ENCODE peak calls at places on chromosomes 13 and 19, in five cellular contexts. Q is PC-3, X is OCI-LY7, D is K562, B is fibroblast of lung. V is an unnamed sample.
A peak's percentile ranks its signal among the peaks of the same experiment; 100 is the strongest.

GRCh38 chr19:3664879-3665642 is 35.2 kb downstream of the PIP5K1C start:
- DNase-seq in Q (no peak), X (peak; percentile 65), D (no peak), B (no peak), V (no peak)

GRCh38 chr13:98284677-98285076 is 107.6 kb upstream of the RNF113B start:
- DNase-seq in Q (no peak), X (no peak), D (no peak), B (no peak), V (no peak)

GRCh38 chr19:8445488-8446001 is 770 bp downstream of the HNRNPM start:
- DNase-seq in Q (peak; percentile 46), X (peak; percentile 53), D (peak; percentile 75), B (peak; percentile 43), V (peak; percentile 44)

GRCh38 chr19:48487944-48488343 is 18.8 kb downstream of the CYTH2 start:
- DNase-seq in Q (peak; percentile 97), X (no peak), D (no peak), B (peak; percentile 81), V (no peak)

GRCh38 chr19:35336166-35336955 is 7.4 kb downstream of the CD22 start:
- DNase-seq in Q (no peak), X (no peak), D (no peak), B (no peak), V (no peak)

GRCh38 chr13:102495663-102496062 is 93.8 kb upstream of the FGF14 start:
- DNase-seq in Q (no peak), X (no peak), D (no peak), B (no peak), V (peak; percentile 39)

GRCh38 chr13:63048648-63049047 is 1633.0 kb upstream of the PCDH20 start:
- DNase-seq in Q (peak; percentile 12), X (no peak), D (no peak), B (no peak), V (peak; percentile 8)

GRCh38 chr19:5211217-5211822 is 129.3 kb downstream of the PTPRS start:
- DNase-seq in Q (no peak), X (no peak), D (no peak), B (no peak), V (no peak)

GRCh38 chr13:20369886-20370361 is 137.8 kb upstream of the GJB6 start:
- DNase-seq in Q (peak; percentile 97), X (no peak), D (no peak), B (peak; percentile 20), V (no peak)

GRCh38 chr13:42270857-42271215 is 1.1 kb upstream of the AKAP11 start:
- DNase-seq in Q (no peak), X (no peak), D (no peak), B (no peak), V (no peak)

GRCh38 chr19:964761-965694 is 19.1 kb upstream of the WDR18 start:
- DNase-seq in Q (peak; percentile 27), X (peak; percentile 59), D (no peak), B (peak; percentile 38), V (peak; percentile 58)

GRCh38 chr13:51523082-51523518 is 61.2 kb upstream of the WDFY2 start:
- DNase-seq in Q (peak; percentile 72), X (no peak), D (no peak), B (peak; percentile 68), V (no peak)

GRCh38 chr13:108227651-108228272 is 9.6 kb downstream of the ABHD13 start:
- DNase-seq in Q (peak; percentile 67), X (peak; percentile 29), D (no peak), B (peak; percentile 18), V (peak; percentile 43)

GRCh38 chr13:113499936-113500335 is 9.4 kb upstream of the DCUN1D2 start:
- DNase-seq in Q (peak; percentile 16), X (no peak), D (no peak), B (peak; percentile 73), V (no peak)

GRCh38 chr19:29567366-29567915 is 38.6 kb upstream of the POP4 start:
- DNase-seq in Q (no peak), X (no peak), D (no peak), B (no peak), V (no peak)
- H3K4me2 ChIP-seq in Q (no peak overlapping the region), X (no peak overlapping the region), D (no peak overlapping the region), B (no peak overlapping the region), V (no peak overlapping the region)

GRCh38 chr13:94322925-94323324 is 156.6 kb downstream of the DCT start:
- DNase-seq in Q (no peak), X (no peak), D (no peak), B (no peak), V (no peak)
- H3K4me2 ChIP-seq in Q (no peak overlapping the region), X (no peak overlapping the region), D (no peak overlapping the region), B (no peak overlapping the region), V (no peak overlapping the region)

GRCh38 chr19:18098891-18099622 is 1.5 kb downstream of the MAST3 start:
- DNase-seq in Q (no peak), X (peak; percentile 94), D (peak; percentile 72), B (no peak), V (peak; percentile 58)

GRCh38 chr19:18099623-18099995 is 2.0 kb downstream of the MAST3 start:
- DNase-seq in Q (no peak), X (no peak), D (no peak), B (no peak), V (no peak)

GRCh38 chr19:18102916-18103542 is 5.5 kb downstream of the MAST3 start:
- DNase-seq in Q (no peak), X (no peak), D (no peak), B (no peak), V (no peak)

GRCh38 chr19:18100710-18101109 is 3.1 kb downstream of the MAST3 start:
- DNase-seq in Q (no peak), X (no peak), D (peak; percentile 59), B (peak; percentile 13), V (peak; percentile 93)

DNA sequence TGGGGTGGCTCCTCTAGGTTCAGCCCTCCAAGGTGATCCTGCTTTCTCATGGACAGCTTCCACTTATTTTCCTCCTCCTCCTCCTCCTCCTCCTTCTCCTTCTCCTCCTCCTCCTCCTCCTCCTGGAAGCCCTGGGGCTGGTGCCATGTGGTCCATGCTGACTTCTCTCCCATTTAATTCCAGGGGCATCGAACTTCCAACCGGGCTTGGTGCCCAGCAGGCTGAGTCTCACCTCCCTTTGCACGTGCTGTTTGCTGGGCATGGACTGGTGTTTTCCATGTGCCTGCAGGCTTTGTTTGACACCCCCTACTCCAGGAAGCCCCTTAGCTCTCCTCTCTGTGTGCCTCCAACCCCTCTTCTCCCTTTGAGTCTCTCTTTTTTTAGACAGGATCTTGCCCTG is 3.7 kb downstream of the MAST3 start:
- DNase-seq in Q (no peak), X (no peak), D (no peak), B (no peak), V (no peak)
- H3K4me2 ChIP-seq in Q (no peak overlapping the region), X (peak overlapping the region; percentile 78), D (no peak overlapping the region), B (no peak overlapping the region), V (peak overlapping the region; percentile 57)

GRCh38 chr13:50444726-50445125 is 398.8 kb downstream of the DLEU7 start:
- DNase-seq in Q (no peak), X (no peak), D (no peak), B (peak; percentile 77), V (peak; percentile 15)
- H3K4me2 ChIP-seq in Q (no peak overlapping the region), X (no peak overlapping the region), D (no peak overlapping the region), B (no peak overlapping the region), V (peak overlapping the region; percentile 42)

DNA sequence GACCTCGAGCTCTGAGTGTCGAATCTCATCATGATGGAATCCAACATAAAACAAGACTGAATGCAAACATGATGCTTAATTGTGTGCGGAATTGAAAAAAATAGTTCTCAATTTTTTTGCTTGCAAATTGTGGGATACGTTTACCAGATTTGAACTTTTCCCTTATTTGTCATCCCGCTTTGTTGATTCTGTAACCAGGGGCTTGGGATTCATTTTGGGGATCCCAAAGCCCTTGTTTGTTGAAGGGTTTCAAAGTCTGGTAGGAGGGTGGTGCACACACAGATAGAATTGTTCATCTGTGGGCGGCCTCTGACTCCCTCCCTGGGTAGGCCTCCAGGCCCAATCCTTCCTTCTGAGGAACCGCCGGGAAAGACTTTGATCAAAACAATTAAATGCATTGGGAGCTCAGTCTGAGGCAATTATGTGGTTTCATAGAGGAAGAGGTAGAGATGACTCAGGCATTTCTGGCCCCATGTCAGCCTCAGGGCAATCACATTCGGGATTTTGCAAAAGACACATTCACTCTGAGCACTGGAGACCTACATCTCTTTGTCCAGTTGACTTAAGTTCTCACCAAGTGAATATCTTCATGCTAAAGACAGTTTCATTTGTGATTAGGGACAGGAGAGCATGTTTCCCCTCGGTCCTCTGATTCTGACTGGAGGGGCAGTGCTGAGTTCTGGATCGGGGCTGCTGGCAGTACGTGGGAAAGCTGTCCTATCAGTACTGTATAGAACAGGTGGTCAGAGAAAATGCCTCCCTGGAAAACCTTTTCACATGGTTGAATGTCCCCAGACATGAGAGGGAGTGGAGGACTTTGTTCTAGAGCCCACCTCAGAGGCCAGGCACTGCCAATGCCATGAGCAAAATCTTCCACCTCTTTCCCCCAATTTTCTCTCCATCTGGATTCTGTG is 27.8 kb upstream of the IGFL4 start:
- DNase-seq in Q (peak; percentile 94), X (no peak), D (no peak), B (peak; percentile 95), V (no peak)
- H3K4me2 ChIP-seq in Q (peak overlapping the region; percentile 62), X (no peak overlapping the region), D (no peak overlapping the region), B (peak overlapping the region; percentile 63), V (no peak overlapping the region)

GRCh38 chr13:100434010-100434763 is 154.4 kb downstream of the GGACT start:
- DNase-seq in Q (peak; percentile 30), X (no peak), D (no peak), B (peak; percentile 73), V (no peak)
- H3K4me2 ChIP-seq in Q (no peak overlapping the region), X (no peak overlapping the region), D (no peak overlapping the region), B (no peak overlapping the region), V (no peak overlapping the region)

DNA sequence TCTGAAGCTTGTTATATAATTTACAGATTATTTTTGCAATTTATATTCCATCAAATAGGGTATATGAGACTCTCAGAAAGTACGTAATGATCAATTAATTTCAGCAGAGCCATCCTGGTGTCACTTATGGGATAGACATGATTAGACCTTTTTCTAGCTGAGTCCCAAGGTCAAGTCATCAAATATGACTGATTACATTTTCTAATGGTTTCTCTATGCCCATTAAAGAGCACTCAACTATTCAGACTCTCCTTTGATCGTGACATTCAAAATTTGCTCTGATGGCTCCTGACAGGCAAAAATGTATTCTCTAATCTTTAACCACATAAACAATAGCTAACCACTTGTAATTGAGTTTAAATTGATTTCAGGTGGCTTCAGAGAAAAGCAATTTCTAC is 469.2 kb downstream of the COG6 start:
- DNase-seq in Q (no peak), X (no peak), D (no peak), B (no peak), V (no peak)
- H3K4me2 ChIP-seq in Q (no peak overlapping the region), X (peak overlapping the region; percentile 69), D (no peak overlapping the region), B (no peak overlapping the region), V (no peak overlapping the region)

DNA sequence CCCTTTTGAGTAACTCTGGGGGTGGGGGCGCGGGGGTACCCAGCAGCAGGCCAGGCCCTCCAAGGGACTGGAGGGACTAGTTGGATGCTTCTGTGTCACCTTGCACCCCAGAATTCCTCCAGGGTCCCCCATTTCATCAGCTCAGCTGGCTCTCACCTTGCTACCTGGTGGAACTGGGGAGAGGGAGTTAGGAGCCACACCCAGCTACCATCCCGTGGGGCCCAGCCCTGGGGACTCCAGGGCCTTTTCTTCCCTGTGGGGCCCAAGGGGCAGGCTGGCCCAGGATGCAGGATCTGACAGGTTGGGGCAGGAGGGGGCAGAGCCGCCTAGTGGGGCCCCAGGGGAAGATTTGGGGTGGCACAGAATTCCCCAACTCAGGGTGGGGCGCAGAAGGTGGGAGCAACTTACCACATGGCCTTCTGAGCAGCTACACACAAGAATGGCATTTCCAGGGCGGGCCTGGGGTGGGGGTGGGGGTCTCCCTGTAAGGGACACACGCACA is 32.8 kb upstream of the NANOS3 start:
- DNase-seq in Q (no peak), X (no peak), D (no peak), B (no peak), V (no peak)
- H3K4me2 ChIP-seq in Q (peak overlapping the region; percentile 95), X (no peak overlapping the region), D (no peak overlapping the region), B (no peak overlapping the region), V (peak overlapping the region; percentile 99)